ENCODE peak calls at places on chromosomes 6 and 20, in nine cellular contexts. One of them, this sample, is unnamed. For H3K9me3, the result is how much of the 10 kb centered on the place peaks cover.

GRCh38 chr6:35317483-35318199 is 20.0 kb downstream of the DEF6 start:
- DNase-seq in PC-9: no peak
- DNase-seq in A549: no peak
- DNase-seq in right cardiac atrium: no peak
- DNase-seq in BE2C: peak
- DNase-seq in CD4-positive, CD25-positive, alpha-beta regulatory T cell: no peak
- DNase-seq in transverse colon: no peak
- DNase-seq in heart left ventricle: no peak
- DNase-seq in CD8-positive, alpha-beta T cell: no peak
- DNase-seq in this sample: no peak

GRCh38 chr6:149079911-149080501 is 237.5 kb upstream of the TAB2 start:
- DNase-seq in CD8-positive, alpha-beta T cell: no peak
- DNase-seq in BE2C: peak
- DNase-seq in PC-9: no peak
- DNase-seq in heart left ventricle: peak
- DNase-seq in right cardiac atrium: peak
- DNase-seq in CD4-positive, CD25-positive, alpha-beta regulatory T cell: no peak
- DNase-seq in transverse colon: no peak
- DNase-seq in A549: no peak
- DNase-seq in this sample: no peak

GRCh38 chr6:133594551-133594950 is 294.4 kb upstream of the TCF21 start:
- DNase-seq in right cardiac atrium: no peak
- DNase-seq in CD8-positive, alpha-beta T cell: no peak
- DNase-seq in transverse colon: no peak
- DNase-seq in A549: no peak
- DNase-seq in BE2C: no peak
- DNase-seq in CD4-positive, CD25-positive, alpha-beta regulatory T cell: no peak
- DNase-seq in heart left ventricle: no peak
- DNase-seq in PC-9: no peak
- DNase-seq in this sample: no peak

GRCh38 chr6:137271245-137272183 is 52.3 kb upstream of the IFNGR1 start:
- DNase-seq in A549: peak
- DNase-seq in right cardiac atrium: no peak
- DNase-seq in heart left ventricle: no peak
- DNase-seq in transverse colon: no peak
- DNase-seq in CD8-positive, alpha-beta T cell: no peak
- DNase-seq in PC-9: peak
- DNase-seq in CD4-positive, CD25-positive, alpha-beta regulatory T cell: no peak
- DNase-seq in BE2C: no peak
- DNase-seq in this sample: no peak

GRCh38 chr6:139367810-139368321 is 6.6 kb downstream of the CITED2 start:
- DNase-seq in heart left ventricle: no peak
- DNase-seq in BE2C: no peak
- DNase-seq in PC-9: no peak
- DNase-seq in transverse colon: no peak
- DNase-seq in right cardiac atrium: no peak
- DNase-seq in A549: no peak
- DNase-seq in CD8-positive, alpha-beta T cell: no peak
- DNase-seq in CD4-positive, CD25-positive, alpha-beta regulatory T cell: no peak
- DNase-seq in this sample: no peak

GRCh38 chr20:2626853-2627541 is 25.4 kb upstream of the NOP56 start:
- DNase-seq in PC-9: peak
- DNase-seq in CD4-positive, CD25-positive, alpha-beta regulatory T cell: no peak
- DNase-seq in CD8-positive, alpha-beta T cell: no peak
- DNase-seq in heart left ventricle: no peak
- DNase-seq in BE2C: peak
- DNase-seq in transverse colon: peak
- DNase-seq in right cardiac atrium: no peak
- DNase-seq in A549: no peak
- DNase-seq in this sample: peak

GRCh38 chr20:54398814-54399213 is 76.6 kb upstream of the DOK5 start:
- DNase-seq in CD8-positive, alpha-beta T cell: no peak
- DNase-seq in CD4-positive, CD25-positive, alpha-beta regulatory T cell: no peak
- DNase-seq in transverse colon: no peak
- DNase-seq in heart left ventricle: no peak
- DNase-seq in A549: no peak
- DNase-seq in right cardiac atrium: no peak
- DNase-seq in PC-9: no peak
- DNase-seq in BE2C: no peak
- DNase-seq in this sample: no peak

GRCh38 chr20:1094706-1095220 is 23.6 kb upstream of the PSMF1 start:
- DNase-seq in PC-9: no peak
- DNase-seq in right cardiac atrium: no peak
- DNase-seq in A549: no peak
- DNase-seq in BE2C: no peak
- DNase-seq in heart left ventricle: no peak
- DNase-seq in CD8-positive, alpha-beta T cell: no peak
- DNase-seq in transverse colon: no peak
- DNase-seq in CD4-positive, CD25-positive, alpha-beta regulatory T cell: no peak
- DNase-seq in this sample: no peak

GRCh38 chr6:113854531-113855499 is 2.3 kb upstream of the MARCKS start:
- DNase-seq in A549: peak
- DNase-seq in PC-9: peak
- DNase-seq in CD4-positive, CD25-positive, alpha-beta regulatory T cell: no peak
- DNase-seq in CD8-positive, alpha-beta T cell: peak
- DNase-seq in right cardiac atrium: peak
- DNase-seq in BE2C: peak
- DNase-seq in transverse colon: peak
- DNase-seq in heart left ventricle: peak
- DNase-seq in this sample: peak

GRCh38 chr20:3045042-3045815 is 623 bp upstream of the MRPS26 start:
- DNase-seq in BE2C: peak
- DNase-seq in CD4-positive, CD25-positive, alpha-beta regulatory T cell: peak
- DNase-seq in PC-9: peak
- DNase-seq in CD8-positive, alpha-beta T cell: peak
- DNase-seq in heart left ventricle: peak
- DNase-seq in transverse colon: peak
- DNase-seq in right cardiac atrium: no peak
- DNase-seq in A549: peak
- DNase-seq in this sample: no peak

GRCh38 chr20:17765584-17765983 is 65.8 kb downstream of the BANF2 start:
- DNase-seq in transverse colon: no peak
- DNase-seq in CD4-positive, CD25-positive, alpha-beta regulatory T cell: no peak
- DNase-seq in heart left ventricle: no peak
- DNase-seq in right cardiac atrium: no peak
- DNase-seq in A549: no peak
- DNase-seq in PC-9: no peak
- DNase-seq in CD8-positive, alpha-beta T cell: no peak
- DNase-seq in BE2C: no peak
- DNase-seq in this sample: no peak

GRCh38 chr6:118780728-118781127 is 113.2 kb upstream of the ASF1A start:
- DNase-seq in BE2C: no peak
- DNase-seq in heart left ventricle: no peak
- DNase-seq in transverse colon: no peak
- DNase-seq in right cardiac atrium: no peak
- DNase-seq in PC-9: peak
- DNase-seq in A549: no peak
- DNase-seq in CD8-positive, alpha-beta T cell: no peak
- DNase-seq in CD4-positive, CD25-positive, alpha-beta regulatory T cell: no peak
- DNase-seq in this sample: no peak

GRCh38 chr20:47300071-47300470 is 56.4 kb downstream of the ZMYND8 start:
- DNase-seq in CD4-positive, CD25-positive, alpha-beta regulatory T cell: no peak
- DNase-seq in PC-9: no peak
- DNase-seq in heart left ventricle: no peak
- DNase-seq in CD8-positive, alpha-beta T cell: no peak
- DNase-seq in A549: no peak
- DNase-seq in transverse colon: no peak
- DNase-seq in right cardiac atrium: no peak
- DNase-seq in BE2C: no peak
- DNase-seq in this sample: no peak

GRCh38 chr6:141700836-141701235 is 431.9 kb upstream of the GJE1 start:
- DNase-seq in heart left ventricle: no peak
- DNase-seq in BE2C: no peak
- DNase-seq in CD8-positive, alpha-beta T cell: no peak
- DNase-seq in CD4-positive, CD25-positive, alpha-beta regulatory T cell: no peak
- DNase-seq in PC-9: no peak
- DNase-seq in transverse colon: no peak
- DNase-seq in A549: no peak
- DNase-seq in right cardiac atrium: no peak
- DNase-seq in this sample: no peak

GRCh38 chr20:64080013-64080812 is at the start of gene OPRL1:
- DNase-seq in A549: no peak
- DNase-seq in CD4-positive, CD25-positive, alpha-beta regulatory T cell: peak
- DNase-seq in transverse colon: no peak
- DNase-seq in CD8-positive, alpha-beta T cell: peak
- DNase-seq in PC-9: no peak
- DNase-seq in BE2C: no peak
- DNase-seq in heart left ventricle: no peak
- DNase-seq in right cardiac atrium: peak
- DNase-seq in this sample: no peak

GRCh38 chr6:16163535-16164300 is 34.8 kb downstream of the MYLIP start:
- DNase-seq in transverse colon: no peak
- DNase-seq in PC-9: no peak
- DNase-seq in heart left ventricle: no peak
- DNase-seq in CD8-positive, alpha-beta T cell: no peak
- DNase-seq in BE2C: peak
- DNase-seq in CD4-positive, CD25-positive, alpha-beta regulatory T cell: no peak
- DNase-seq in A549: no peak
- DNase-seq in right cardiac atrium: no peak
- DNase-seq in this sample: no peak

GRCh38 chr20:19937651-19938420 is 79.3 kb upstream of the NAA20 start:
- DNase-seq in CD4-positive, CD25-positive, alpha-beta regulatory T cell: no peak
- DNase-seq in BE2C: no peak
- DNase-seq in heart left ventricle: no peak
- DNase-seq in A549: no peak
- DNase-seq in transverse colon: no peak
- DNase-seq in PC-9: no peak
- DNase-seq in right cardiac atrium: no peak
- DNase-seq in CD8-positive, alpha-beta T cell: no peak
- DNase-seq in this sample: no peak

GRCh38 chr6:43125119-43125518 is 46.0 kb upstream of the SRF start:
- DNase-seq in heart left ventricle: no peak
- DNase-seq in CD8-positive, alpha-beta T cell: no peak
- DNase-seq in A549: no peak
- DNase-seq in PC-9: no peak
- DNase-seq in CD4-positive, CD25-positive, alpha-beta regulatory T cell: no peak
- DNase-seq in BE2C: peak
- DNase-seq in transverse colon: no peak
- DNase-seq in right cardiac atrium: no peak
- DNase-seq in this sample: no peak

DNA sequence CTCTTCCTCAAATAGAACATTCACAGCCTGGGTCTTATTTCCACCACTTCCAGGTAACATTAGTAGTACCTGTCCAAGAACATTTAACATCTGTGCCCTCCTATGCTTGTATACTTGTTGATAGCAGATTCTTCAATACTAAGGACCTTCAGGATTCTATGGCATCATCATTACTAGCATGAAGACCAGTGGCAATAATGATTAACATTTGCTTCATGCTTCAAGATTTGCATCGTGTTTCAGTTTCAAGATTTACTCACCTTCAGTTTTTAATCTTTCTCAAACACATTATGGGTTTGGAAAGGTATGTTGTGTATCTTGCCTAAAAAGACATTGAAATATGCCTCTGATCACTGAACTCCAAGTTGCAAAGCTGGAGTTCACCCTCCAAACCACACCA is 412.8 kb upstream of the NRSN1 start:
- DNase-seq in PC-9: no peak
- DNase-seq in transverse colon: no peak
- DNase-seq in CD8-positive, alpha-beta T cell: no peak
- DNase-seq in right cardiac atrium: no peak
- DNase-seq in CD4-positive, CD25-positive, alpha-beta regulatory T cell: no peak
- DNase-seq in BE2C: no peak
- DNase-seq in heart left ventricle: no peak
- DNase-seq in A549: no peak
- DNase-seq in this sample: no peak
- H3K9me3 ChIP-seq in PC-9: under half
- H3K9me3 ChIP-seq in transverse colon: under half
- H3K9me3 ChIP-seq in CD8-positive, alpha-beta T cell: under half
- H3K9me3 ChIP-seq in right cardiac atrium: under half
- H3K9me3 ChIP-seq in CD4-positive, CD25-positive, alpha-beta regulatory T cell: under half
- H3K9me3 ChIP-seq in BE2C: under half
- H3K9me3 ChIP-seq in heart left ventricle: under half
- H3K9me3 ChIP-seq in A549: under half
- H3K9me3 ChIP-seq in this sample: under half

DNA sequence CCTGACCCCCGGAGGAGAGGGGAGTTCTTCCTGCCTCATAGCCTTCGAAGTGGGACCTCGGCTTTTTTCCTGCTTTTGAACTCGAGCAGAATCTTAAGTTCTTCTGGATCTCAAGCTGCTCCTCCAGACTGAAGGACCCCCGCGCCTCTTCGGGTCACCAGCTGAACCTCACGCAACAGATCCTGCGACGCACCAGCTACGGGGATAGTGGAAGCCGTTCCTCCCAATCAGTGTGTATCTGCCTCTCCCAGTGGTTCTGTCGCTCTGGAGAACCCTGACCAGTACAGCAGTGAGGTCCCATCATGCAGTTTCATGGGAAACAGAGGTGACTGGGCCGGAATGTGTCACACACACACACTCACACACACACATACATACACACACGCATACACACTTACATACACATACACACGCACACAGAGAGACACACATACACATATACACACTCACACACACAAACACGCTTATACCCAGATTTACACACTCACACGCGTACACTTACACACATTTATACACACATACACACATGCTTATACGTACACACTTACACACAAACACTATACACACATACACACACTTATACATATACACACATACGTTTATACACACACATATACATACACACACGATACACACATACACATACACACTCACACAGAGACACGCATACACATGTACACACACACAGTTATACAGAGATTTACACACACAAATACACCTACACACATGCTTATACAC is 170.0 kb downstream of the TTLL2 start:
- DNase-seq in transverse colon: no peak
- DNase-seq in BE2C: no peak
- DNase-seq in CD8-positive, alpha-beta T cell: no peak
- DNase-seq in PC-9: no peak
- DNase-seq in heart left ventricle: no peak
- DNase-seq in right cardiac atrium: no peak
- DNase-seq in CD4-positive, CD25-positive, alpha-beta regulatory T cell: no peak
- DNase-seq in A549: no peak
- DNase-seq in this sample: no peak
- H3K9me3 ChIP-seq in transverse colon: under half
- H3K9me3 ChIP-seq in BE2C: under half
- H3K9me3 ChIP-seq in CD8-positive, alpha-beta T cell: under half
- H3K9me3 ChIP-seq in PC-9: under half
- H3K9me3 ChIP-seq in heart left ventricle: under half
- H3K9me3 ChIP-seq in right cardiac atrium: under half
- H3K9me3 ChIP-seq in CD4-positive, CD25-positive, alpha-beta regulatory T cell: under half
- H3K9me3 ChIP-seq in A549: under half
- H3K9me3 ChIP-seq in this sample: under half

GRCh38 chr20:60283281-60283680 is 325.1 kb downstream of the CDH26 start:
- DNase-seq in heart left ventricle: no peak
- DNase-seq in transverse colon: no peak
- DNase-seq in A549: no peak
- DNase-seq in CD4-positive, CD25-positive, alpha-beta regulatory T cell: no peak
- DNase-seq in BE2C: no peak
- DNase-seq in CD8-positive, alpha-beta T cell: no peak
- DNase-seq in right cardiac atrium: no peak
- DNase-seq in PC-9: no peak
- DNase-seq in this sample: no peak
- H3K9me3 ChIP-seq in heart left ventricle: under half
- H3K9me3 ChIP-seq in transverse colon: under half
- H3K9me3 ChIP-seq in A549: under half
- H3K9me3 ChIP-seq in CD4-positive, CD25-positive, alpha-beta regulatory T cell: under half
- H3K9me3 ChIP-seq in BE2C: under half
- H3K9me3 ChIP-seq in CD8-positive, alpha-beta T cell: under half
- H3K9me3 ChIP-seq in right cardiac atrium: under half
- H3K9me3 ChIP-seq in PC-9: under half
- H3K9me3 ChIP-seq in this sample: under half

GRCh38 chr20:31274441-31274840 is 17.0 kb downstream of the DEFB115 start:
- DNase-seq in heart left ventricle: no peak
- DNase-seq in A549: no peak
- DNase-seq in transverse colon: no peak
- DNase-seq in BE2C: no peak
- DNase-seq in right cardiac atrium: no peak
- DNase-seq in CD4-positive, CD25-positive, alpha-beta regulatory T cell: no peak
- DNase-seq in CD8-positive, alpha-beta T cell: no peak
- DNase-seq in PC-9: no peak
- DNase-seq in this sample: no peak

GRCh38 chr20:31278178-31278577 is 20.7 kb downstream of the DEFB115 start:
- DNase-seq in heart left ventricle: no peak
- DNase-seq in CD4-positive, CD25-positive, alpha-beta regulatory T cell: no peak
- DNase-seq in right cardiac atrium: no peak
- DNase-seq in CD8-positive, alpha-beta T cell: no peak
- DNase-seq in A549: no peak
- DNase-seq in transverse colon: no peak
- DNase-seq in BE2C: no peak
- DNase-seq in PC-9: no peak
- DNase-seq in this sample: no peak
- H3K9me3 ChIP-seq in heart left ventricle: under half
- H3K9me3 ChIP-seq in CD4-positive, CD25-positive, alpha-beta regulatory T cell: under half
- H3K9me3 ChIP-seq in right cardiac atrium: under half
- H3K9me3 ChIP-seq in CD8-positive, alpha-beta T cell: under half
- H3K9me3 ChIP-seq in A549: under half
- H3K9me3 ChIP-seq in transverse colon: under half
- H3K9me3 ChIP-seq in BE2C: under half
- H3K9me3 ChIP-seq in PC-9: under half
- H3K9me3 ChIP-seq in this sample: under half